ENCODE peak calls at places on chromosomes 2 and 18, in five cellular contexts. One of them, this sample, is unnamed.

GRCh38 chr2:28199995-28200394 is 192.7 kb upstream of the FOSL2 start:
- DNase-seq in AG09309: no peak
- DNase-seq in RWPE1: peak; percentile 49
- DNase-seq in kidney: no peak
- DNase-seq in NCI-H1694: no peak
- DNase-seq in this sample: no peak

GRCh38 chr2:45743531-45744391 is 92.3 kb downstream of the PRKCE start:
- DNase-seq in RWPE1: no peak
- DNase-seq in NCI-H1694: no peak
- DNase-seq in AG09309: no peak
- DNase-seq in kidney: no peak
- DNase-seq in this sample: no peak

GRCh38 chr2:138730497-138731030 is 49.6 kb downstream of the NXPH2 start:
- DNase-seq in RWPE1: no peak
- DNase-seq in NCI-H1694: no peak
- DNase-seq in AG09309: no peak
- DNase-seq in kidney: no peak
- DNase-seq in this sample: no peak

GRCh38 chr2:188766086-188766856 is 207.9 kb upstream of the COL3A1 start:
- DNase-seq in kidney: no peak
- DNase-seq in AG09309: no peak
- DNase-seq in NCI-H1694: no peak
- DNase-seq in RWPE1: no peak
- DNase-seq in this sample: no peak

GRCh38 chr18:78727057-78727739 is 252.4 kb upstream of the SALL3 start:
- DNase-seq in RWPE1: no peak
- DNase-seq in kidney: no peak
- DNase-seq in AG09309: no peak
- DNase-seq in NCI-H1694: no peak
- DNase-seq in this sample: no peak

GRCh38 chr2:127829845-127830246 is 18.9 kb upstream of the WDR33 start:
- DNase-seq in RWPE1: no peak
- DNase-seq in NCI-H1694: no peak
- DNase-seq in AG09309: no peak
- DNase-seq in kidney: no peak
- DNase-seq in this sample: peak; percentile 89

GRCh38 chr18:23108496-23108895 is 26.8 kb upstream of the CABLES1 start:
- DNase-seq in AG09309: no peak
- DNase-seq in NCI-H1694: no peak
- DNase-seq in RWPE1: no peak
- DNase-seq in kidney: no peak
- DNase-seq in this sample: no peak

GRCh38 chr2:172972005-172972619 is 103.5 kb upstream of the MAP3K20 start:
- DNase-seq in NCI-H1694: peak; percentile 38
- DNase-seq in AG09309: no peak
- DNase-seq in RWPE1: peak; percentile 76
- DNase-seq in kidney: no peak
- DNase-seq in this sample: no peak

GRCh38 chr2:38652431-38653273 is 13.3 kb upstream of the GALM start:
- DNase-seq in AG09309: no peak
- DNase-seq in NCI-H1694: no peak
- DNase-seq in RWPE1: no peak
- DNase-seq in kidney: no peak
- DNase-seq in this sample: no peak

GRCh38 chr2:71551631-71551915 is 98.2 kb downstream of the DYSF start:
- DNase-seq in NCI-H1694: no peak
- DNase-seq in kidney: peak; percentile 60
- DNase-seq in AG09309: no peak
- DNase-seq in RWPE1: no peak
- DNase-seq in this sample: no peak

GRCh38 chr2:9439536-9439935 is 16.1 kb downstream of the CPSF3 start:
- DNase-seq in NCI-H1694: no peak
- DNase-seq in AG09309: no peak
- DNase-seq in kidney: no peak
- DNase-seq in RWPE1: no peak
- DNase-seq in this sample: no peak

GRCh38 chr2:48356701-48357322 is 173.1 kb upstream of the STON1 start:
- DNase-seq in RWPE1: no peak
- DNase-seq in NCI-H1694: no peak
- DNase-seq in AG09309: peak; percentile 18
- DNase-seq in kidney: no peak
- DNase-seq in this sample: peak; percentile 25

GRCh38 chr18:61572871-61573270 is 239.6 kb downstream of the CDH20 start:
- DNase-seq in kidney: no peak
- DNase-seq in NCI-H1694: no peak
- DNase-seq in AG09309: no peak
- DNase-seq in RWPE1: no peak
- DNase-seq in this sample: no peak

GRCh38 chr2:128416366-128416765 is 97.7 kb upstream of the HS6ST1 start:
- DNase-seq in NCI-H1694: no peak
- DNase-seq in RWPE1: no peak
- DNase-seq in kidney: peak; percentile 51
- DNase-seq in AG09309: no peak
- DNase-seq in this sample: no peak

GRCh38 chr2:31526946-31527345 is 53.8 kb downstream of the SRD5A2 start:
- DNase-seq in NCI-H1694: no peak
- DNase-seq in AG09309: peak; percentile 52
- DNase-seq in kidney: no peak
- DNase-seq in RWPE1: no peak
- DNase-seq in this sample: no peak

GRCh38 chr2:19764998-19765397 is 136.8 kb downstream of the TTC32 start:
- DNase-seq in RWPE1: no peak
- DNase-seq in kidney: no peak
- DNase-seq in NCI-H1694: no peak
- DNase-seq in AG09309: no peak
- DNase-seq in this sample: no peak

GRCh38 chr18:48719988-48720654 is 181.3 kb downstream of the CTIF start:
- DNase-seq in kidney: peak; percentile 12
- DNase-seq in NCI-H1694: no peak
- DNase-seq in AG09309: no peak
- DNase-seq in RWPE1: no peak
- DNase-seq in this sample: no peak

GRCh38 chr2:136572335-136572734 is 193.0 kb upstream of the THSD7B start:
- DNase-seq in AG09309: no peak
- DNase-seq in kidney: no peak
- DNase-seq in NCI-H1694: peak; percentile 31
- DNase-seq in RWPE1: no peak
- DNase-seq in this sample: no peak

GRCh38 chr18:9400197-9400596 is 65.6 kb downstream of the TWSG1 start:
- DNase-seq in AG09309: no peak
- DNase-seq in RWPE1: no peak
- DNase-seq in kidney: no peak
- DNase-seq in NCI-H1694: no peak
- DNase-seq in this sample: no peak

GRCh38 chr18:51123481-51123880 is 74.0 kb downstream of the MEX3C start:
- DNase-seq in AG09309: no peak
- DNase-seq in RWPE1: no peak
- DNase-seq in NCI-H1694: no peak
- DNase-seq in kidney: no peak
- DNase-seq in this sample: no peak

GRCh38 chr2:191539068-191539467 is 138.9 kb upstream of the NABP1 start:
- DNase-seq in kidney: no peak
- DNase-seq in NCI-H1694: peak; percentile 46
- DNase-seq in RWPE1: peak; percentile 44
- DNase-seq in AG09309: no peak
- DNase-seq in this sample: no peak

GRCh38 chr2:197196737-197197136 is 113.8 kb downstream of the ANKRD44 start:
- DNase-seq in NCI-H1694: no peak
- DNase-seq in AG09309: no peak
- DNase-seq in RWPE1: no peak
- DNase-seq in kidney: no peak
- DNase-seq in this sample: no peak

GRCh38 chr2:240452471-240453256 is 17.2 kb downstream of the GPC1 start:
- DNase-seq in kidney: peak; percentile 89
- DNase-seq in RWPE1: peak; percentile 68
- DNase-seq in AG09309: no peak
- DNase-seq in NCI-H1694: no peak
- DNase-seq in this sample: peak; percentile 35

GRCh38 chr2:133476931-133477613 is 91.2 kb downstream of the NCKAP5 start:
- DNase-seq in RWPE1: no peak
- DNase-seq in kidney: no peak
- DNase-seq in NCI-H1694: no peak
- DNase-seq in AG09309: no peak
- DNase-seq in this sample: no peak

GRCh38 chr2:218879881-218880748 is 537 bp upstream of the WNT10A start:
- DNase-seq in AG09309: no peak
- DNase-seq in kidney: peak; percentile 95
- DNase-seq in NCI-H1694: no peak
- DNase-seq in RWPE1: peak; percentile 28
- DNase-seq in this sample: no peak

GRCh38 chr18:49948975-49949374 is 135.6 kb upstream of the ACAA2 start:
- DNase-seq in AG09309: no peak
- DNase-seq in kidney: no peak
- DNase-seq in NCI-H1694: no peak
- DNase-seq in RWPE1: no peak
- DNase-seq in this sample: no peak

GRCh38 chr2:46315103-46315890 is 18.1 kb downstream of the EPAS1 start:
- DNase-seq in RWPE1: peak; percentile 91
- DNase-seq in kidney: peak; percentile 95
- DNase-seq in NCI-H1694: no peak
- DNase-seq in AG09309: peak; percentile 87
- DNase-seq in this sample: no peak

GRCh38 chr2:10839813-10840212 is 27.2 kb upstream of the PDIA6 start:
- DNase-seq in AG09309: no peak
- DNase-seq in RWPE1: no peak
- DNase-seq in kidney: no peak
- DNase-seq in NCI-H1694: no peak
- DNase-seq in this sample: no peak

GRCh38 chr2:28606986-28607441 is 111.2 kb downstream of the PLB1 start:
- DNase-seq in kidney: no peak
- DNase-seq in NCI-H1694: no peak
- DNase-seq in AG09309: no peak
- DNase-seq in RWPE1: no peak
- DNase-seq in this sample: no peak

GRCh38 chr18:51498085-51498855 is 300.8 kb upstream of the MEX3C start:
- DNase-seq in kidney: no peak
- DNase-seq in RWPE1: no peak
- DNase-seq in AG09309: no peak
- DNase-seq in NCI-H1694: no peak
- DNase-seq in this sample: no peak

GRCh38 chr2:15745329-15745728 is 153.7 kb downstream of the DDX1 start:
- DNase-seq in AG09309: no peak
- DNase-seq in RWPE1: no peak
- DNase-seq in kidney: no peak
- DNase-seq in NCI-H1694: no peak
- DNase-seq in this sample: no peak